ENCODE peak calls at places on chromosomes 4 and X, in nine cellular contexts. One of them, this sample, is unnamed.

GRCh38 chr4:54687887-54688841 is 30.4 kb downstream of the KIT start:
- DNase-seq in NCI-H524 treated with DMSO at 0.1 percent for 48 hours: no peak
- DNase-seq in stimulated activated CD4-positive, alpha-beta T cell treated with anti-CD3 and anti-CD28 coated beads, Interleukin-12 subunit alpha, Interleukin-12 subunit beta, amount 100 ng/mL, for 24 hours: no peak
- DNase-seq in HCEC 1CT: no peak
- DNase-seq in ecto neural progenitor cell: no peak
- DNase-seq in aorta: no peak
- DNase-seq in A549: no peak
- DNase-seq in ELR: no peak
- DNase-seq in AG08396: no peak
- DNase-seq in this sample: no peak

GRCh38 chr4:184392748-184393334 is 81.5 kb downstream of the IRF2 start:
- DNase-seq in NCI-H524 treated with DMSO at 0.1 percent for 48 hours: no peak
- DNase-seq in stimulated activated CD4-positive, alpha-beta T cell treated with anti-CD3 and anti-CD28 coated beads, Interleukin-12 subunit alpha, Interleukin-12 subunit beta, amount 100 ng/mL, for 24 hours: no peak
- DNase-seq in HCEC 1CT: no peak
- DNase-seq in ecto neural progenitor cell: no peak
- DNase-seq in aorta: peak
- DNase-seq in A549: no peak
- DNase-seq in ELR: no peak
- DNase-seq in AG08396: no peak
- DNase-seq in this sample: no peak

GRCh38 chr4:125010776-125011503 is 298.4 kb upstream of the ANKRD50 start:
- DNase-seq in NCI-H524 treated with DMSO at 0.1 percent for 48 hours: no peak
- DNase-seq in stimulated activated CD4-positive, alpha-beta T cell treated with anti-CD3 and anti-CD28 coated beads, Interleukin-12 subunit alpha, Interleukin-12 subunit beta, amount 100 ng/mL, for 24 hours: no peak
- DNase-seq in HCEC 1CT: no peak
- DNase-seq in ecto neural progenitor cell: no peak
- DNase-seq in aorta: no peak
- DNase-seq in A549: no peak
- DNase-seq in ELR: no peak
- DNase-seq in AG08396: no peak
- DNase-seq in this sample: no peak

GRCh38 chr4:184250795-184251679 is 33.4 kb upstream of the ENPP6 start:
- DNase-seq in NCI-H524 treated with DMSO at 0.1 percent for 48 hours: peak
- DNase-seq in stimulated activated CD4-positive, alpha-beta T cell treated with anti-CD3 and anti-CD28 coated beads, Interleukin-12 subunit alpha, Interleukin-12 subunit beta, amount 100 ng/mL, for 24 hours: no peak
- DNase-seq in HCEC 1CT: peak
- DNase-seq in ecto neural progenitor cell: no peak
- DNase-seq in aorta: no peak
- DNase-seq in A549: peak
- DNase-seq in ELR: peak
- DNase-seq in AG08396: peak
- DNase-seq in this sample: peak

GRCh38 chrX:103793541-103793932 is 16.9 kb downstream of the PLP1 start:
- DNase-seq in NCI-H524 treated with DMSO at 0.1 percent for 48 hours: no peak
- DNase-seq in stimulated activated CD4-positive, alpha-beta T cell treated with anti-CD3 and anti-CD28 coated beads, Interleukin-12 subunit alpha, Interleukin-12 subunit beta, amount 100 ng/mL, for 24 hours: no peak
- DNase-seq in HCEC 1CT: peak
- DNase-seq in ecto neural progenitor cell: no peak
- DNase-seq in aorta: no peak
- DNase-seq in A549: no peak
- DNase-seq in ELR: peak
- DNase-seq in AG08396: no peak
- DNase-seq in this sample: no peak

GRCh38 chr4:86498560-86499166 is 95.5 kb upstream of the PTPN13 start:
- DNase-seq in NCI-H524 treated with DMSO at 0.1 percent for 48 hours: no peak
- DNase-seq in stimulated activated CD4-positive, alpha-beta T cell treated with anti-CD3 and anti-CD28 coated beads, Interleukin-12 subunit alpha, Interleukin-12 subunit beta, amount 100 ng/mL, for 24 hours: no peak
- DNase-seq in HCEC 1CT: peak
- DNase-seq in ecto neural progenitor cell: no peak
- DNase-seq in aorta: no peak
- DNase-seq in A549: peak
- DNase-seq in ELR: peak
- DNase-seq in AG08396: peak
- DNase-seq in this sample: peak

GRCh38 chr4:74640111-74640903 is 154.0 kb downstream of the BTC start:
- DNase-seq in NCI-H524 treated with DMSO at 0.1 percent for 48 hours: no peak
- DNase-seq in stimulated activated CD4-positive, alpha-beta T cell treated with anti-CD3 and anti-CD28 coated beads, Interleukin-12 subunit alpha, Interleukin-12 subunit beta, amount 100 ng/mL, for 24 hours: no peak
- DNase-seq in HCEC 1CT: peak
- DNase-seq in ecto neural progenitor cell: no peak
- DNase-seq in aorta: no peak
- DNase-seq in A549: no peak
- DNase-seq in ELR: peak
- DNase-seq in AG08396: peak
- DNase-seq in this sample: peak

GRCh38 chrX:96683997-96684338 is 674 bp upstream of the DIAPH2 start:
- DNase-seq in NCI-H524 treated with DMSO at 0.1 percent for 48 hours: peak
- DNase-seq in stimulated activated CD4-positive, alpha-beta T cell treated with anti-CD3 and anti-CD28 coated beads, Interleukin-12 subunit alpha, Interleukin-12 subunit beta, amount 100 ng/mL, for 24 hours: no peak
- DNase-seq in HCEC 1CT: no peak
- DNase-seq in ecto neural progenitor cell: no peak
- DNase-seq in aorta: no peak
- DNase-seq in A549: no peak
- DNase-seq in ELR: no peak
- DNase-seq in AG08396: no peak
- DNase-seq in this sample: no peak

GRCh38 chrX:46627700-46628405 is 54.3 kb downstream of the CHST7 start:
- DNase-seq in NCI-H524 treated with DMSO at 0.1 percent for 48 hours: no peak
- DNase-seq in stimulated activated CD4-positive, alpha-beta T cell treated with anti-CD3 and anti-CD28 coated beads, Interleukin-12 subunit alpha, Interleukin-12 subunit beta, amount 100 ng/mL, for 24 hours: no peak
- DNase-seq in HCEC 1CT: no peak
- DNase-seq in ecto neural progenitor cell: no peak
- DNase-seq in aorta: no peak
- DNase-seq in A549: no peak
- DNase-seq in ELR: no peak
- DNase-seq in AG08396: no peak
- DNase-seq in this sample: no peak

GRCh38 chrX:78213331-78213730 is 73.9 kb upstream of the TAF9B start:
- DNase-seq in NCI-H524 treated with DMSO at 0.1 percent for 48 hours: no peak
- DNase-seq in stimulated activated CD4-positive, alpha-beta T cell treated with anti-CD3 and anti-CD28 coated beads, Interleukin-12 subunit alpha, Interleukin-12 subunit beta, amount 100 ng/mL, for 24 hours: no peak
- DNase-seq in HCEC 1CT: no peak
- DNase-seq in ecto neural progenitor cell: no peak
- DNase-seq in aorta: no peak
- DNase-seq in A549: no peak
- DNase-seq in ELR: no peak
- DNase-seq in AG08396: no peak
- DNase-seq in this sample: no peak

GRCh38 chrX:24646745-24647182 is 383 bp downstream of the PCYT1B start:
- DNase-seq in NCI-H524 treated with DMSO at 0.1 percent for 48 hours: peak
- DNase-seq in stimulated activated CD4-positive, alpha-beta T cell treated with anti-CD3 and anti-CD28 coated beads, Interleukin-12 subunit alpha, Interleukin-12 subunit beta, amount 100 ng/mL, for 24 hours: no peak
- DNase-seq in HCEC 1CT: no peak
- DNase-seq in ecto neural progenitor cell: peak
- DNase-seq in aorta: no peak
- DNase-seq in A549: no peak
- DNase-seq in ELR: peak
- DNase-seq in AG08396: no peak
- DNase-seq in this sample: no peak

GRCh38 chrX:129653985-129654651 is 638 bp downstream of the APLN start:
- DNase-seq in NCI-H524 treated with DMSO at 0.1 percent for 48 hours: no peak
- DNase-seq in stimulated activated CD4-positive, alpha-beta T cell treated with anti-CD3 and anti-CD28 coated beads, Interleukin-12 subunit alpha, Interleukin-12 subunit beta, amount 100 ng/mL, for 24 hours: no peak
- DNase-seq in HCEC 1CT: no peak
- DNase-seq in ecto neural progenitor cell: peak
- DNase-seq in aorta: peak
- DNase-seq in A549: peak
- DNase-seq in ELR: peak
- DNase-seq in AG08396: peak
- DNase-seq in this sample: no peak

GRCh38 chr4:185232370-185232769 is 23.0 kb downstream of the SNX25 start:
- DNase-seq in NCI-H524 treated with DMSO at 0.1 percent for 48 hours: no peak
- DNase-seq in stimulated activated CD4-positive, alpha-beta T cell treated with anti-CD3 and anti-CD28 coated beads, Interleukin-12 subunit alpha, Interleukin-12 subunit beta, amount 100 ng/mL, for 24 hours: no peak
- DNase-seq in HCEC 1CT: peak
- DNase-seq in ecto neural progenitor cell: no peak
- DNase-seq in aorta: no peak
- DNase-seq in A549: no peak
- DNase-seq in ELR: peak
- DNase-seq in AG08396: no peak
- DNase-seq in this sample: peak

GRCh38 chr4:1979477-1980196 is 29.1 kb downstream of the NELFA start:
- DNase-seq in NCI-H524 treated with DMSO at 0.1 percent for 48 hours: no peak
- DNase-seq in stimulated activated CD4-positive, alpha-beta T cell treated with anti-CD3 and anti-CD28 coated beads, Interleukin-12 subunit alpha, Interleukin-12 subunit beta, amount 100 ng/mL, for 24 hours: no peak
- DNase-seq in HCEC 1CT: no peak
- DNase-seq in ecto neural progenitor cell: no peak
- DNase-seq in aorta: no peak
- DNase-seq in A549: no peak
- DNase-seq in ELR: no peak
- DNase-seq in AG08396: no peak
- DNase-seq in this sample: no peak

GRCh38 chr4:38371391-38371851 is 292.6 kb upstream of the KLF3 start:
- DNase-seq in NCI-H524 treated with DMSO at 0.1 percent for 48 hours: no peak
- DNase-seq in stimulated activated CD4-positive, alpha-beta T cell treated with anti-CD3 and anti-CD28 coated beads, Interleukin-12 subunit alpha, Interleukin-12 subunit beta, amount 100 ng/mL, for 24 hours: no peak
- DNase-seq in HCEC 1CT: no peak
- DNase-seq in ecto neural progenitor cell: no peak
- DNase-seq in aorta: peak
- DNase-seq in A549: no peak
- DNase-seq in ELR: peak
- DNase-seq in AG08396: peak
- DNase-seq in this sample: peak

GRCh38 chr4:113468165-113469022 is 293.1 kb downstream of the CAMK2D start:
- DNase-seq in NCI-H524 treated with DMSO at 0.1 percent for 48 hours: no peak
- DNase-seq in stimulated activated CD4-positive, alpha-beta T cell treated with anti-CD3 and anti-CD28 coated beads, Interleukin-12 subunit alpha, Interleukin-12 subunit beta, amount 100 ng/mL, for 24 hours: no peak
- DNase-seq in HCEC 1CT: peak
- DNase-seq in ecto neural progenitor cell: no peak
- DNase-seq in aorta: peak
- DNase-seq in A549: peak
- DNase-seq in ELR: peak
- DNase-seq in AG08396: peak
- DNase-seq in this sample: peak

GRCh38 chr4:16297003-16297402 is 70.7 kb upstream of the TAPT1 start:
- DNase-seq in NCI-H524 treated with DMSO at 0.1 percent for 48 hours: no peak
- DNase-seq in stimulated activated CD4-positive, alpha-beta T cell treated with anti-CD3 and anti-CD28 coated beads, Interleukin-12 subunit alpha, Interleukin-12 subunit beta, amount 100 ng/mL, for 24 hours: no peak
- DNase-seq in HCEC 1CT: no peak
- DNase-seq in ecto neural progenitor cell: no peak
- DNase-seq in aorta: no peak
- DNase-seq in A549: no peak
- DNase-seq in ELR: no peak
- DNase-seq in AG08396: no peak
- DNase-seq in this sample: peak

GRCh38 chr4:6494431-6495295 is 22.2 kb upstream of the PPP2R2C start:
- DNase-seq in NCI-H524 treated with DMSO at 0.1 percent for 48 hours: no peak
- DNase-seq in stimulated activated CD4-positive, alpha-beta T cell treated with anti-CD3 and anti-CD28 coated beads, Interleukin-12 subunit alpha, Interleukin-12 subunit beta, amount 100 ng/mL, for 24 hours: no peak
- DNase-seq in HCEC 1CT: no peak
- DNase-seq in ecto neural progenitor cell: no peak
- DNase-seq in aorta: no peak
- DNase-seq in A549: no peak
- DNase-seq in ELR: no peak
- DNase-seq in AG08396: no peak
- DNase-seq in this sample: no peak

GRCh38 chr4:10108818-10109783 is 7.5 kb downstream of the WDR1 start:
- DNase-seq in NCI-H524 treated with DMSO at 0.1 percent for 48 hours: no peak
- DNase-seq in stimulated activated CD4-positive, alpha-beta T cell treated with anti-CD3 and anti-CD28 coated beads, Interleukin-12 subunit alpha, Interleukin-12 subunit beta, amount 100 ng/mL, for 24 hours: no peak
- DNase-seq in HCEC 1CT: no peak
- DNase-seq in ecto neural progenitor cell: no peak
- DNase-seq in aorta: no peak
- DNase-seq in A549: no peak
- DNase-seq in ELR: peak
- DNase-seq in AG08396: no peak
- DNase-seq in this sample: peak

GRCh38 chrX:93649381-93649780 is 24.0 kb downstream of the NAP1L3 start:
- DNase-seq in NCI-H524 treated with DMSO at 0.1 percent for 48 hours: no peak
- DNase-seq in stimulated activated CD4-positive, alpha-beta T cell treated with anti-CD3 and anti-CD28 coated beads, Interleukin-12 subunit alpha, Interleukin-12 subunit beta, amount 100 ng/mL, for 24 hours: no peak
- DNase-seq in HCEC 1CT: no peak
- DNase-seq in ecto neural progenitor cell: no peak
- DNase-seq in aorta: no peak
- DNase-seq in A549: no peak
- DNase-seq in ELR: no peak
- DNase-seq in AG08396: no peak
- DNase-seq in this sample: no peak

GRCh38 chrX:69215161-69215560 is 49.9 kb upstream of the PJA1 start:
- DNase-seq in NCI-H524 treated with DMSO at 0.1 percent for 48 hours: no peak
- DNase-seq in stimulated activated CD4-positive, alpha-beta T cell treated with anti-CD3 and anti-CD28 coated beads, Interleukin-12 subunit alpha, Interleukin-12 subunit beta, amount 100 ng/mL, for 24 hours: no peak
- DNase-seq in HCEC 1CT: no peak
- DNase-seq in ecto neural progenitor cell: no peak
- DNase-seq in aorta: no peak
- DNase-seq in A549: no peak
- DNase-seq in ELR: no peak
- DNase-seq in AG08396: no peak
- DNase-seq in this sample: no peak

GRCh38 chrX:41733939-41734338 is 10.0 kb downstream of the GPR82 start:
- DNase-seq in NCI-H524 treated with DMSO at 0.1 percent for 48 hours: no peak
- DNase-seq in stimulated activated CD4-positive, alpha-beta T cell treated with anti-CD3 and anti-CD28 coated beads, Interleukin-12 subunit alpha, Interleukin-12 subunit beta, amount 100 ng/mL, for 24 hours: no peak
- DNase-seq in HCEC 1CT: no peak
- DNase-seq in ecto neural progenitor cell: no peak
- DNase-seq in aorta: no peak
- DNase-seq in A549: no peak
- DNase-seq in ELR: no peak
- DNase-seq in AG08396: no peak
- DNase-seq in this sample: no peak

GRCh38 chr4:23305026-23305425 is 584.8 kb downstream of the PPARGC1A start:
- DNase-seq in NCI-H524 treated with DMSO at 0.1 percent for 48 hours: no peak
- DNase-seq in stimulated activated CD4-positive, alpha-beta T cell treated with anti-CD3 and anti-CD28 coated beads, Interleukin-12 subunit alpha, Interleukin-12 subunit beta, amount 100 ng/mL, for 24 hours: no peak
- DNase-seq in HCEC 1CT: no peak
- DNase-seq in ecto neural progenitor cell: no peak
- DNase-seq in aorta: no peak
- DNase-seq in A549: no peak
- DNase-seq in ELR: peak
- DNase-seq in AG08396: no peak
- DNase-seq in this sample: no peak

GRCh38 chrX:109487640-109488039 is 5.8 kb upstream of the GUCY2F start:
- DNase-seq in NCI-H524 treated with DMSO at 0.1 percent for 48 hours: no peak
- DNase-seq in stimulated activated CD4-positive, alpha-beta T cell treated with anti-CD3 and anti-CD28 coated beads, Interleukin-12 subunit alpha, Interleukin-12 subunit beta, amount 100 ng/mL, for 24 hours: no peak
- DNase-seq in HCEC 1CT: no peak
- DNase-seq in ecto neural progenitor cell: no peak
- DNase-seq in aorta: no peak
- DNase-seq in A549: no peak
- DNase-seq in ELR: no peak
- DNase-seq in AG08396: no peak
- DNase-seq in this sample: no peak

GRCh38 chr4:33411182-33411581 is 2691.0 kb downstream of the PCDH7 start:
- DNase-seq in NCI-H524 treated with DMSO at 0.1 percent for 48 hours: no peak
- DNase-seq in stimulated activated CD4-positive, alpha-beta T cell treated with anti-CD3 and anti-CD28 coated beads, Interleukin-12 subunit alpha, Interleukin-12 subunit beta, amount 100 ng/mL, for 24 hours: no peak
- DNase-seq in HCEC 1CT: no peak
- DNase-seq in ecto neural progenitor cell: no peak
- DNase-seq in aorta: no peak
- DNase-seq in A549: no peak
- DNase-seq in ELR: peak
- DNase-seq in AG08396: no peak
- DNase-seq in this sample: no peak